ENCODE peak calls at places on chromosomes 16 and 17, in six cellular contexts. Y, V, M, S, U and A are unnamed samples.

GRCh38 chr16:20923876-20924275 is 23.3 kb downstream of the LYRM1 start:
- DNase-seq in U (no peak), V (no peak), M (no peak), S (no peak), Y (no peak), A (no peak)

GRCh38 chr16:77213542-77214108 is 14.4 kb downstream of the SYCE1L start:
- DNase-seq in V (no peak), Y (no peak), U (peak), M (no peak), S (no peak), A (no peak)

GRCh38 chr17:38416840-38417209 is 11.4 kb upstream of the ARHGAP23 start:
- DNase-seq in U (no peak), S (no peak), Y (no peak), V (no peak), M (no peak), A (no peak)

GRCh38 chr17:75909051-75909811 is 4.5 kb upstream of the MRPL38 start:
- DNase-seq in Y (peak), V (no peak), M (no peak), S (no peak), U (no peak), A (no peak)

GRCh38 chr16:28039493-28039892 is 24.0 kb downstream of the GSG1L start:
- DNase-seq in S (no peak), Y (no peak), M (no peak), U (no peak), V (no peak), A (no peak)

GRCh38 chr17:64984776-64985521 is 65.7 kb upstream of the LRRC37A3 start:
- DNase-seq in M (no peak), U (no peak), S (no peak), Y (no peak), V (no peak), A (no peak)

GRCh38 chr16:11914210-11914758 is 1.5 kb downstream of the GSPT1 start:
- DNase-seq in U (no peak), Y (no peak), S (no peak), V (no peak), M (no peak), A (no peak)

GRCh38 chr17:8867361-8867981 is at the start of gene PIK3R6:
- DNase-seq in S (no peak), U (no peak), M (no peak), V (no peak), Y (no peak), A (no peak)

GRCh38 chr17:59165933-59166342 is 10.4 kb downstream of the PRR11 start:
- DNase-seq in S (no peak), V (peak), M (no peak), Y (peak), U (peak), A (no peak)